ENCODE peak calls at places on chromosomes 5 and 9, in seven cellular contexts. T is GM04504; W is CD8-positive, alpha-beta T cell; C is nephron progenitor cell; I is epithelial cell of esophagus; J is ACHN; R is lung. U is an unnamed sample.

GRCh38 chr9:106869028-106869427 is 6.1 kb downstream of the ZNF462 start:
- DNase-seq in R (no peak), J (no peak), W (no peak), T (no peak), C (no peak), I (no peak), U (no peak)

GRCh38 chr9:100267211-100267610 is 85.5 kb downstream of the TEX10 start:
- DNase-seq in R (no peak), C (no peak), I (no peak), J (no peak), W (no peak), T (no peak), U (no peak)

GRCh38 chr9:128047231-128047630 is 19.9 kb downstream of the NAIF1 start:
- DNase-seq in W (no peak), R (no peak), I (no peak), J (no peak), T (no peak), C (no peak), U (no peak)

GRCh38 chr5:72445969-72446368 is 61.2 kb downstream of the ZNF366 start:
- DNase-seq in C (no peak), J (no peak), W (no peak), I (no peak), T (no peak), R (no peak), U (no peak)

GRCh38 chr5:158500019-158500418 is 599.7 kb downstream of the EBF1 start:
- DNase-seq in J (no peak), C (no peak), T (no peak), R (no peak), W (no peak), I (no peak), U (no peak)

GRCh38 chr9:80077059-80077458 is 505.3 kb downstream of the TLE4 start:
- DNase-seq in C (no peak), W (no peak), J (no peak), R (no peak), I (no peak), T (no peak), U (no peak)

GRCh38 chr9:129126789-129127618 is 15.8 kb downstream of the PTPA start:
- DNase-seq in C (no peak), J (no peak), W (no peak), T (no peak), I (no peak), R (no peak), U (no peak)

GRCh38 chr9:121289554-121290370 is 21.8 kb downstream of the GSN start:
- DNase-seq in J (no peak), T (no peak), R (peak), C (no peak), I (peak), W (no peak), U (peak)

GRCh38 chr5:68295772-68296171 is 80.2 kb downstream of the PIK3R1 start:
- DNase-seq in R (no peak), W (no peak), J (no peak), C (no peak), I (peak), T (no peak), U (no peak)

GRCh38 chr5:145937432-145938250 is 1.3 kb downstream of the SH3RF2 start:
- DNase-seq in I (peak), T (no peak), W (no peak), R (no peak), C (no peak), J (peak), U (no peak)